ENCODE peak calls at places on chromosomes 12 and 14, in five cellular contexts. One of them, this sample, is unnamed.

GRCh38 chr12:113246478-113247122 is 25.3 kb downstream of the TPCN1 start:
- DNase-seq in ovary: no peak
- DNase-seq in A673: no peak
- DNase-seq in cardiac muscle cell: no peak
- DNase-seq in upper lobe of right lung: no peak
- DNase-seq in this sample: no peak

GRCh38 chr12:51533799-51534198 is 57.2 kb upstream of the SCN8A start:
- DNase-seq in upper lobe of right lung: no peak
- DNase-seq in ovary: no peak
- DNase-seq in cardiac muscle cell: peak
- DNase-seq in A673: peak
- DNase-seq in this sample: no peak

GRCh38 chr14:64541971-64542838 is 1.7 kb downstream of the HSPA2 start:
- DNase-seq in upper lobe of right lung: no peak
- DNase-seq in cardiac muscle cell: no peak
- DNase-seq in ovary: no peak
- DNase-seq in A673: no peak
- DNase-seq in this sample: no peak

GRCh38 chr14:100100032-100100405 is 34.8 kb downstream of the EVL start:
- DNase-seq in ovary: no peak
- DNase-seq in cardiac muscle cell: no peak
- DNase-seq in upper lobe of right lung: no peak
- DNase-seq in A673: no peak
- DNase-seq in this sample: no peak

GRCh38 chr12:99302874-99303273 is 344.7 kb upstream of the GARIN6 start:
- DNase-seq in upper lobe of right lung: no peak
- DNase-seq in A673: no peak
- DNase-seq in ovary: no peak
- DNase-seq in cardiac muscle cell: no peak
- DNase-seq in this sample: no peak

GRCh38 chr14:23415821-23416480 is 7.9 kb upstream of the MYH6 start:
- DNase-seq in cardiac muscle cell: no peak
- DNase-seq in upper lobe of right lung: no peak
- DNase-seq in ovary: no peak
- DNase-seq in A673: no peak
- DNase-seq in this sample: no peak

GRCh38 chr12:30134229-30134628 is 350.5 kb upstream of the TMTC1 start:
- DNase-seq in cardiac muscle cell: peak
- DNase-seq in ovary: no peak
- DNase-seq in upper lobe of right lung: no peak
- DNase-seq in A673: no peak
- DNase-seq in this sample: no peak

GRCh38 chr14:104252256-104253215 is 114.1 kb downstream of the KIF26A start:
- DNase-seq in ovary: no peak
- DNase-seq in cardiac muscle cell: no peak
- DNase-seq in upper lobe of right lung: peak
- DNase-seq in A673: no peak
- DNase-seq in this sample: no peak

GRCh38 chr12:92404259-92404894 is 258.7 kb upstream of the BTG1 start:
- DNase-seq in cardiac muscle cell: no peak
- DNase-seq in ovary: no peak
- DNase-seq in A673: no peak
- DNase-seq in upper lobe of right lung: no peak
- DNase-seq in this sample: no peak

GRCh38 chr12:44313188-44313587 is 477.3 kb downstream of the TMEM117 start:
- DNase-seq in upper lobe of right lung: no peak
- DNase-seq in ovary: no peak
- DNase-seq in A673: no peak
- DNase-seq in cardiac muscle cell: no peak
- DNase-seq in this sample: no peak

GRCh38 chr14:102979406-102979805 is 56.9 kb downstream of the AMN start:
- DNase-seq in A673: no peak
- DNase-seq in cardiac muscle cell: no peak
- DNase-seq in ovary: no peak
- DNase-seq in upper lobe of right lung: no peak
- DNase-seq in this sample: no peak

GRCh38 chr14:81414123-81414522 is 14.0 kb upstream of the STON2 start:
- DNase-seq in ovary: no peak
- DNase-seq in A673: no peak
- DNase-seq in cardiac muscle cell: no peak
- DNase-seq in upper lobe of right lung: no peak
- DNase-seq in this sample: no peak

GRCh38 chr12:87828384-87828973 is 200.7 kb downstream of the C12orf50 start:
- DNase-seq in A673: peak
- DNase-seq in ovary: no peak
- DNase-seq in upper lobe of right lung: no peak
- DNase-seq in cardiac muscle cell: no peak
- DNase-seq in this sample: no peak

GRCh38 chr12:124565071-124565491 is 2.3 kb downstream of the NCOR2 start:
- DNase-seq in ovary: no peak
- DNase-seq in upper lobe of right lung: no peak
- DNase-seq in A673: peak
- DNase-seq in cardiac muscle cell: no peak
- DNase-seq in this sample: no peak

GRCh38 chr14:38948171-38948570 is 154.9 kb downstream of the SEC23A start:
- DNase-seq in upper lobe of right lung: no peak
- DNase-seq in ovary: no peak
- DNase-seq in A673: peak
- DNase-seq in cardiac muscle cell: no peak
- DNase-seq in this sample: no peak

GRCh38 chr12:124501080-124501642 is 66.3 kb downstream of the NCOR2 start:
- DNase-seq in ovary: no peak
- DNase-seq in upper lobe of right lung: no peak
- DNase-seq in cardiac muscle cell: no peak
- DNase-seq in A673: no peak
- DNase-seq in this sample: no peak

GRCh38 chr12:25500651-25501050 is 52.4 kb downstream of the LMNTD1 start:
- DNase-seq in A673: no peak
- DNase-seq in upper lobe of right lung: no peak
- DNase-seq in ovary: no peak
- DNase-seq in cardiac muscle cell: no peak
- DNase-seq in this sample: peak

GRCh38 chr12:42590324-42590934 is 883 bp upstream of the PRICKLE1 start:
- DNase-seq in A673: no peak
- DNase-seq in upper lobe of right lung: no peak
- DNase-seq in cardiac muscle cell: peak
- DNase-seq in ovary: peak
- DNase-seq in this sample: no peak

GRCh38 chr12:42588981-42589464 is 523 bp downstream of the PRICKLE1 start:
- DNase-seq in upper lobe of right lung: peak
- DNase-seq in cardiac muscle cell: peak
- DNase-seq in ovary: peak
- DNase-seq in A673: peak
- DNase-seq in this sample: no peak

GRCh38 chr14:86015511-86015910 is 485.6 kb downstream of the FLRT2 start:
- DNase-seq in upper lobe of right lung: no peak
- DNase-seq in cardiac muscle cell: no peak
- DNase-seq in A673: no peak
- DNase-seq in ovary: no peak
- DNase-seq in this sample: no peak

GRCh38 chr12:49599961-49600360 is 5.5 kb downstream of the FAM186B start:
- DNase-seq in ovary: no peak
- DNase-seq in cardiac muscle cell: no peak
- DNase-seq in upper lobe of right lung: no peak
- DNase-seq in A673: no peak
- DNase-seq in this sample: no peak

GRCh38 chr12:32820376-32820931 is 64.8 kb upstream of the YARS2 start:
- DNase-seq in cardiac muscle cell: no peak
- DNase-seq in ovary: no peak
- DNase-seq in A673: no peak
- DNase-seq in upper lobe of right lung: no peak
- DNase-seq in this sample: no peak

GRCh38 chr14:95998656-95999055 is 40.5 kb upstream of the C14orf132 start:
- DNase-seq in A673: peak
- DNase-seq in upper lobe of right lung: no peak
- DNase-seq in ovary: no peak
- DNase-seq in cardiac muscle cell: peak
- DNase-seq in this sample: no peak

DNA sequence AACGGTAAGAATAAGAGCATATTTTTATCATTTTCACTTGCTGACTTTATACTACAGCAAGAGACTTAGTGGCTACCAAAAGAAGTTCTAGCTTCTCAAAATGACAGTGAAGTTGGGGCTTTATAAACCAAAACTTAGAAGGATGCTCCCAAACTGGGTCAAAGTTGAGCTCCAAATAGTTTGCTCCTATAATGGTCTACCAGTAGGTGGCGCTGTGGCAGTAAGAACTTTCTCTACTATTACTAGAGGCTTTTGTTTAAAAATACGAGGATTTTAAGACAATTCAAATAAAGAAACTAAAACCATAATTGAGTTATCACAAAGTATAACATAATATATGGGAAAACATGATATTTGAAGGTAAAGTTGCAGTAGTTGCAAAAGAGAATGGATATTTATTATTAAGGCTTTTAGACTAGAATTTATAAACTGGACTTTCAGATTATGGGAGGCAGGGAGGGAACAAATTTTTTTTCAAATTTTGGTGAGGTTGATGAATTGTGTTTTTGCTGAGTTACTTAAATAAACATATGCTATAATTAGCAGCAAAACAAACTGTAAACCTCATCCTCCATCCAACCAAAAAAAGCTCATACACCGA is 75.0 kb downstream of the TGFB3 start:
- DNase-seq in cardiac muscle cell: peak
- DNase-seq in ovary: peak
- DNase-seq in upper lobe of right lung: no peak
- DNase-seq in A673: peak
- DNase-seq in this sample: no peak
- H3K4me3 ChIP-seq in cardiac muscle cell: no peak
- H3K4me3 ChIP-seq in ovary: no peak
- H3K4me3 ChIP-seq in upper lobe of right lung: no peak
- H3K4me3 ChIP-seq in A673: no peak
- H3K4me3 ChIP-seq in this sample: no peak

DNA sequence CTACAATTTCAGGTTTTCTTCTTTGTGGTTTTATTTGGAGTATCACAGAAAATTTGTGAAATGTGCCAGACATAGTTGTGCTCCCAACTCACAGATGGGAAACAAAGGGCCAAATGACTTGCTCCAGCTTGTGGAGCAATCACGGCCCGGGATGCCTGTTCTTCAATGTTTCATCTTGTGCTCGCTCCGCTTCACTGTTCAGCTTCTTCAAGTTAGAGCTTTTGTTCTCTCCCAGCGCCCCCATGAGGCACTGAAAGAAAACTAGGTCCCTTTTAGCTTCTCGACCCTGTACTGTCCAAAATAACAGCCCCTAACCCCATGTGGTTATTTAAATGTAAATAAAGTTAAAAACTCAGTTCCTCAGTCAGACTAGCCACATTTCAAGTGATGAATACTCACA is 187.9 kb upstream of the STXBP6 start:
- DNase-seq in cardiac muscle cell: peak
- DNase-seq in ovary: no peak
- DNase-seq in upper lobe of right lung: no peak
- DNase-seq in A673: peak
- DNase-seq in this sample: no peak
- TF ChIP-seq CTCF in cardiac muscle cell: peak
- TF ChIP-seq CTCF in ovary: no peak
- TF ChIP-seq CTCF in upper lobe of right lung: peak
- TF ChIP-seq CTCF in A673: peak
- TF ChIP-seq CTCF in this sample: no peak

DNA sequence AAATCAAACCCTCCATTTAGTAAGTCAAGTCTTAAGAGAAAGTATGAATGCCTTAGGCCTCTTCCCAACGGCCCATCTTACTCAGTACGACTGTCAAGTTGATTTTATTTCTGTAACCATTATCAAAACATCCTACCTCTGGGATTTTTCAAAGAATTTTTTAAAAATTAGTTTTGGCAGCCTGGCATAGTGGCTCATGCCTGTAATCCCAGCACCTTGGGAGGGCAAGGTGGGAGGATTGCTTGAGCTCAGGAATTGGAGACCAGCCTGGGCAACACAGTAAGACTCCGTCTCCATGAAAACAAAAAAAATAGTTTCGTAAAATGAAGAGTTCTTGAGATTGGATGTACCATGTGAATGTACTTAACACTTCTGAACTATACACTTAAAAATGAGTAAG is 4.1 kb downstream of the FGD6 start:
- DNase-seq in cardiac muscle cell: no peak
- DNase-seq in upper lobe of right lung: no peak
- DNase-seq in A673: no peak
- DNase-seq in ovary: no peak
- DNase-seq in this sample: no peak
- H3K4me3 ChIP-seq in cardiac muscle cell: no peak
- H3K4me3 ChIP-seq in upper lobe of right lung: no peak
- H3K4me3 ChIP-seq in A673: no peak
- H3K4me3 ChIP-seq in ovary: no peak
- H3K4me3 ChIP-seq in this sample: no peak

GRCh38 chr12:77686760-77687159 is 143.9 kb upstream of the NAV3 start:
- DNase-seq in A673: peak
- DNase-seq in upper lobe of right lung: no peak
- DNase-seq in cardiac muscle cell: peak
- DNase-seq in ovary: no peak
- DNase-seq in this sample: no peak
- TF ChIP-seq CTCF in A673: peak
- TF ChIP-seq CTCF in upper lobe of right lung: no peak
- TF ChIP-seq CTCF in cardiac muscle cell: no peak
- TF ChIP-seq CTCF in ovary: no peak
- TF ChIP-seq CTCF in this sample: peak

DNA sequence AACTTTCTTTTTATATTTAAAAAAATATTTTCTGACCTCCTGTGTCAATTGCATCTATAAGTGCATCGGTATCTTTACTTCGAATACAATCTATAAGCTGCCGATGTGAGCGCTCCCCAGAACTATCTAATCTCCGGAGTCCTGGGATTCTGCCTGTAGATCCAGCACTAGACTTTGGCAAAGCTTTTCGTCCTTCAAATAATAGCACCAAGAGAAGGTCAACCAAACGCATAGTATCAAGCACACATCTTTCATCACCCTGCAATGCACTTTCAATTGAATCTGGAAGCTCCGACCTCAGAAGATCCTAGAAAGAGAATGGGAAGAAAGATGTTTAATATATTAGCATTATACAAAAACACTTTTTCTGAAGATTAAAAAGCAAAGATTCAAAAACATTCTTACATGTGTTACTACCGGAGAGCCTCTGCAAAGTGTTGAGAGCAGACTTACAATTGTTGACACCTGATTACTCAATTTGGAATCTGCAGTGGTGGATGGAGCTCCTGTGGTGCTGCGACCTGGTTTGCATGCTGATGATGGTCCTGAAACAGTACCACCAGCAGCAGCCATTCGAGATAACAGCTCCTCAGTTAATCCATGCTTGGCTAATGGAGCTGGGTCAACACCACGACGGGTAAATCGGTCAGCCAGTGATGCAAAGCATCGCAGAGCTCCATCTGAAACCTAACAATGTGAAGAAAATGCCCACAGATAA is 34.3 kb downstream of the HECTD1 start:
- DNase-seq in A673: no peak
- DNase-seq in ovary: no peak
- DNase-seq in cardiac muscle cell: no peak
- DNase-seq in upper lobe of right lung: no peak
- DNase-seq in this sample: no peak
- H3K4me3 ChIP-seq in A673: no peak
- H3K4me3 ChIP-seq in ovary: no peak
- H3K4me3 ChIP-seq in cardiac muscle cell: no peak
- H3K4me3 ChIP-seq in upper lobe of right lung: no peak
- H3K4me3 ChIP-seq in this sample: no peak

This sample was measured in epithelial cell of proximal tubule.